ENCODE peak calls at places on chromosomes 11 and 22, in four cellular contexts. One of them, this sample, is unnamed. For H3K36me3 and H3K4me1, the result is how much of the 10 kb centered on the place peaks cover.

GRCh38 chr11:30171661-30172060 is 59.2 kb upstream of the FSHB start:
- DNase-seq in heart right ventricle: no peak
- DNase-seq in CD8-positive, alpha-beta memory T cell: no peak
- DNase-seq in uterus: no peak
- DNase-seq in this sample: no peak

GRCh38 chr22:30286813-30287625 is 2.3 kb downstream of the CASTOR1 start:
- DNase-seq in CD8-positive, alpha-beta memory T cell: peak
- DNase-seq in uterus: peak
- DNase-seq in heart right ventricle: peak
- DNase-seq in this sample: peak

GRCh38 chr11:128379587-128380279 is 207.6 kb downstream of the ETS1 start:
- DNase-seq in heart right ventricle: no peak
- DNase-seq in CD8-positive, alpha-beta memory T cell: no peak
- DNase-seq in uterus: no peak
- DNase-seq in this sample: peak

GRCh38 chr11:67044496-67044895 is 12.2 kb upstream of the RHOD start:
- DNase-seq in uterus: no peak
- DNase-seq in heart right ventricle: no peak
- DNase-seq in CD8-positive, alpha-beta memory T cell: no peak
- DNase-seq in this sample: no peak

GRCh38 chr11:30758012-30758411 is 171.9 kb upstream of the MPPED2 start:
- DNase-seq in CD8-positive, alpha-beta memory T cell: no peak
- DNase-seq in uterus: no peak
- DNase-seq in heart right ventricle: no peak
- DNase-seq in this sample: no peak

GRCh38 chr11:70942593-70942992 is 309.8 kb downstream of the SHANK2 start:
- DNase-seq in CD8-positive, alpha-beta memory T cell: no peak
- DNase-seq in heart right ventricle: no peak
- DNase-seq in uterus: no peak
- DNase-seq in this sample: no peak

GRCh38 chr22:24417200-24417599 is 10.2 kb upstream of the ADORA2A start:
- DNase-seq in heart right ventricle: no peak
- DNase-seq in uterus: no peak
- DNase-seq in CD8-positive, alpha-beta memory T cell: no peak
- DNase-seq in this sample: no peak

GRCh38 chr11:60924110-60924905 is at the start of gene TMEM132A:
- DNase-seq in uterus: peak
- DNase-seq in heart right ventricle: peak
- DNase-seq in CD8-positive, alpha-beta memory T cell: no peak
- DNase-seq in this sample: peak

GRCh38 chr11:110261195-110262140 is 34.9 kb downstream of the RDX start:
- DNase-seq in heart right ventricle: no peak
- DNase-seq in uterus: no peak
- DNase-seq in CD8-positive, alpha-beta memory T cell: no peak
- DNase-seq in this sample: no peak

GRCh38 chr22:17597217-17597616 is 31.3 kb downstream of the ATP6V1E1 start:
- DNase-seq in uterus: no peak
- DNase-seq in heart right ventricle: no peak
- DNase-seq in CD8-positive, alpha-beta memory T cell: no peak
- DNase-seq in this sample: no peak
- H3K36me3 ChIP-seq in uterus: under half
- H3K36me3 ChIP-seq in heart right ventricle: under half
- H3K36me3 ChIP-seq in CD8-positive, alpha-beta memory T cell: half or more
- H3K36me3 ChIP-seq in this sample: half or more

DNA sequence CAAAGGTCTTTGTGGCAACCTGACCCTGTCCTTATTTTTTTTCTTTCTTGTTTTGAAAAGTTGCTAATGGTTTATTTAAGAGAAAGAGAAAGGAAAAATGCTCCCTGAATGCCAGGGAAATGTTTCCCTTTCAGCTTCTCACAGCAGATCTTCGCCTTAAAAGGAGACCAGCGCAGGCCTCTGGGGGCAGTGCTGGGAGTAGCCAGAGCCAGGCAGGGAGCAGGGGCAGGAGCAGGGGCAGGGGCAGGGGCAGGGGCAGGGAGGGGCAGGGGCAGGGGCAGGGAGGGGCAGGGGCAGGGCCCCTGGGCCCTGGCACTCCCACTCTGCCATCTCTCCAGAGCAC is 5.1 kb downstream of the MOB2 start:
- DNase-seq in CD8-positive, alpha-beta memory T cell: no peak
- DNase-seq in uterus: peak
- DNase-seq in heart right ventricle: no peak
- DNase-seq in this sample: no peak
- H3K4me1 ChIP-seq in CD8-positive, alpha-beta memory T cell: under half
- H3K4me1 ChIP-seq in uterus: under half
- H3K4me1 ChIP-seq in heart right ventricle: half or more
- H3K4me1 ChIP-seq in this sample: under half

DNA sequence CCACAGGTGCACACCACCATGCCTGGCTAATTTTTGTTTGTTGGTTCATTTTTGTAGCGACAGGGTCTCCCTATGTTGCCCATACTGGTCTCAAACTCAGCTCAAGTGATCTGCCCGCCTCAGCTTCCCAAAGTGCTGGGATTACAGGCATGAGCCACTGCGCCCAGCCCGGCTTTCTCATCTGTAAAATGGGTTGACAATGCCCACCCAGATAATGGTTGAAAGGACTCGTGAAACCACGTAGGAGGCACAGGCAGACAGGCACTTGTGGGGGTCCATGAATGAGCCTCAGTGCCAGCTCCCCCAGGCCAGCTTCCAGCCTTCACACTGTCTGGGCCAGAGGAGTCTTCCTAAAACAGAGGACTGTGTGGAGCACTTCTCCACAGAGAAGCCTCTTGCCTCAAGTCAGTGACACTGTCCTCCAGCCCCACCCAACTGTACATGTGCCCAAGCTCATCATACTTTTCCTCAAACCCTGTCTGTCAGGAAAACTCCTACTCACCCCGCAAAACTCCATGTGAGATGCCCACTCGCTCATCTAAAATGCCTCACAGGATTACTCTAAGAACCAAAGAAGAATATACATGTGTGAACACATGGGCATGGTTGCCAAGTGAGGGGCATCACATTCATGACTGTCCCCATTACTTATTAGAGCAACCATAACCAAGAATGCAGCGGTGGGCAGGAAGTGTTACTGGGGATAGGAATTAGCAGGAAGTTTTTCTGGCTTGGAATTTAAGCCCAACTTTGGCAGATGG is 32.1 kb upstream of the WNT7B start:
- DNase-seq in CD8-positive, alpha-beta memory T cell: no peak
- DNase-seq in uterus: peak
- DNase-seq in heart right ventricle: no peak
- DNase-seq in this sample: no peak
- H3K27ac ChIP-seq in CD8-positive, alpha-beta memory T cell: no peak
- H3K27ac ChIP-seq in uterus: peak
- H3K27ac ChIP-seq in heart right ventricle: no peak
- H3K27ac ChIP-seq in this sample: no peak

GRCh38 chr22:39953101-39953500 is 7.1 kb upstream of the TMA7B start:
- DNase-seq in CD8-positive, alpha-beta memory T cell: no peak
- DNase-seq in uterus: no peak
- DNase-seq in heart right ventricle: no peak
- DNase-seq in this sample: no peak
- H3K36me3 ChIP-seq in CD8-positive, alpha-beta memory T cell: half or more
- H3K36me3 ChIP-seq in uterus: under half
- H3K36me3 ChIP-seq in heart right ventricle: under half
- H3K36me3 ChIP-seq in this sample: under half

DNA sequence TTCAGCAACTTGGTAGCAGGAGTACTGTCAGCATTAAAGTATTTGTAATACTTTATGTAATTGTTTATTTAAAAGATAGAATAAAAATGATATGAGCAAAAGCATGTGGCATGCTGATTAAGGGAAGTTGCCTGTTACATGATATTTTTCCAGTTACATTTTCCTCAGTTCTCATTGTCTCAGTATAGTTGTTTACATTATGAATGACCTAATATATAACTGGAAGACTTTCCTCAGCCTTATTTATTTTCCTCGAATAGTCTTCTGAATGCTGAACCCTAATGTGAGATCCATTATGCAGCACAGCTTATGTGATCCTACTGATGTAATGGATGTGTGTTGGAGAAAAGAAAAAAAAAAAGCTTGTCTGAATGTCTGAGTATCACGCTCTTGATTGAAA is 95.5 kb downstream of the LUZP2 start:
- DNase-seq in CD8-positive, alpha-beta memory T cell: no peak
- DNase-seq in heart right ventricle: no peak
- DNase-seq in uterus: no peak
- DNase-seq in this sample: no peak
- H3K4me1 ChIP-seq in CD8-positive, alpha-beta memory T cell: under half
- H3K4me1 ChIP-seq in heart right ventricle: under half
- H3K4me1 ChIP-seq in uterus: under half
- H3K4me1 ChIP-seq in this sample: under half

GRCh38 chr22:36912694-36913430 is 566 bp upstream of the CSF2RB start:
- DNase-seq in heart right ventricle: no peak
- DNase-seq in uterus: no peak
- DNase-seq in CD8-positive, alpha-beta memory T cell: no peak
- DNase-seq in this sample: no peak
- H3K27ac ChIP-seq in heart right ventricle: no peak
- H3K27ac ChIP-seq in uterus: no peak
- H3K27ac ChIP-seq in CD8-positive, alpha-beta memory T cell: no peak
- H3K27ac ChIP-seq in this sample: no peak